ENCODE peak calls at places on chromosomes 7 and 10, in ten cellular contexts. One of them, this sample, is unnamed.
A peak's percentile ranks its signal among the peaks of the same experiment; 100 is the strongest.

GRCh38 chr10:108639010-108639409 is 1284.3 kb downstream of the XPNPEP1 start:
- DNase-seq in fibroblast of lung: no peak
- DNase-seq in HCT116: no peak
- DNase-seq in psoas muscle: no peak
- DNase-seq in IMR-90: no peak
- DNase-seq in transverse colon: no peak
- DNase-seq in body of pancreas: no peak
- DNase-seq in colonic mucosa: no peak
- DNase-seq in cardiac muscle cell: peak; percentile 0
- DNase-seq in endodermal cell: no peak
- DNase-seq in this sample: no peak

GRCh38 chr10:132282667-132283603 is 24.8 kb downstream of the STK32C start:
- DNase-seq in transverse colon: no peak
- DNase-seq in body of pancreas: no peak
- DNase-seq in cardiac muscle cell: no peak
- DNase-seq in colonic mucosa: no peak
- DNase-seq in fibroblast of lung: no peak
- DNase-seq in psoas muscle: peak; percentile 27
- DNase-seq in IMR-90: no peak
- DNase-seq in HCT116: no peak
- DNase-seq in endodermal cell: no peak
- DNase-seq in this sample: no peak

GRCh38 chr7:36441344-36442022 is 51.8 kb downstream of the ANLN start:
- DNase-seq in endodermal cell: peak; percentile 76
- DNase-seq in body of pancreas: no peak
- DNase-seq in psoas muscle: no peak
- DNase-seq in cardiac muscle cell: no peak
- DNase-seq in colonic mucosa: no peak
- DNase-seq in HCT116: no peak
- DNase-seq in IMR-90: no peak
- DNase-seq in transverse colon: no peak
- DNase-seq in fibroblast of lung: no peak
- DNase-seq in this sample: no peak

GRCh38 chr10:131670341-131670740 is 230.5 kb upstream of the PPP2R2D start:
- DNase-seq in body of pancreas: no peak
- DNase-seq in psoas muscle: no peak
- DNase-seq in transverse colon: no peak
- DNase-seq in cardiac muscle cell: no peak
- DNase-seq in IMR-90: no peak
- DNase-seq in endodermal cell: peak; percentile 69
- DNase-seq in HCT116: no peak
- DNase-seq in colonic mucosa: no peak
- DNase-seq in fibroblast of lung: no peak
- DNase-seq in this sample: no peak

GRCh38 chr10:5888352-5888751 is 1.3 kb downstream of the ANKRD16 start:
- DNase-seq in psoas muscle: no peak
- DNase-seq in HCT116: no peak
- DNase-seq in body of pancreas: peak; percentile 21
- DNase-seq in cardiac muscle cell: no peak
- DNase-seq in endodermal cell: no peak
- DNase-seq in IMR-90: peak; percentile 56
- DNase-seq in transverse colon: no peak
- DNase-seq in fibroblast of lung: peak; percentile 42
- DNase-seq in colonic mucosa: peak; percentile 27
- DNase-seq in this sample: no peak

GRCh38 chr7:2019693-2020511 is 212.8 kb downstream of the MAD1L1 start:
- DNase-seq in body of pancreas: peak; percentile 62
- DNase-seq in fibroblast of lung: peak; percentile 94
- DNase-seq in HCT116: no peak
- DNase-seq in cardiac muscle cell: no peak
- DNase-seq in endodermal cell: no peak
- DNase-seq in IMR-90: peak; percentile 97
- DNase-seq in transverse colon: peak; percentile 41
- DNase-seq in psoas muscle: peak; percentile 83
- DNase-seq in colonic mucosa: peak; percentile 47
- DNase-seq in this sample: peak; percentile 54

GRCh38 chr7:140525741-140526140 is 46.4 kb upstream of the MKRN1 start:
- DNase-seq in endodermal cell: peak; percentile 54
- DNase-seq in body of pancreas: no peak
- DNase-seq in IMR-90: no peak
- DNase-seq in cardiac muscle cell: no peak
- DNase-seq in HCT116: no peak
- DNase-seq in fibroblast of lung: peak; percentile 83
- DNase-seq in colonic mucosa: peak; percentile 77
- DNase-seq in psoas muscle: no peak
- DNase-seq in transverse colon: peak; percentile 63
- DNase-seq in this sample: peak; percentile 67

GRCh38 chr10:46530249-46531186 is 25.9 kb downstream of the GPRIN2 start:
- DNase-seq in psoas muscle: peak; percentile 10
- DNase-seq in HCT116: no peak
- DNase-seq in fibroblast of lung: peak; percentile 47
- DNase-seq in endodermal cell: no peak
- DNase-seq in cardiac muscle cell: no peak
- DNase-seq in transverse colon: peak; percentile 5
- DNase-seq in IMR-90: peak; percentile 87
- DNase-seq in body of pancreas: no peak
- DNase-seq in colonic mucosa: no peak
- DNase-seq in this sample: no peak

GRCh38 chr10:133257489-133258065 is 19.1 kb downstream of the ADAM8 start:
- DNase-seq in colonic mucosa: peak; percentile 87
- DNase-seq in cardiac muscle cell: peak; percentile 46
- DNase-seq in body of pancreas: peak; percentile 85
- DNase-seq in IMR-90: no peak
- DNase-seq in fibroblast of lung: peak; percentile 32
- DNase-seq in HCT116: no peak
- DNase-seq in psoas muscle: peak; percentile 63
- DNase-seq in endodermal cell: peak; percentile 84
- DNase-seq in transverse colon: peak; percentile 84
- DNase-seq in this sample: peak; percentile 86

GRCh38 chr7:136957391-136957790 is 88.9 kb downstream of the CHRM2 start:
- DNase-seq in body of pancreas: no peak
- DNase-seq in cardiac muscle cell: no peak
- DNase-seq in transverse colon: no peak
- DNase-seq in endodermal cell: no peak
- DNase-seq in psoas muscle: no peak
- DNase-seq in fibroblast of lung: peak; percentile 52
- DNase-seq in colonic mucosa: no peak
- DNase-seq in HCT116: no peak
- DNase-seq in IMR-90: peak; percentile 43
- DNase-seq in this sample: no peak

GRCh38 chr10:33129181-33129928 is 171.3 kb upstream of the ITGB1 start:
- DNase-seq in endodermal cell: no peak
- DNase-seq in fibroblast of lung: peak; percentile 100
- DNase-seq in transverse colon: no peak
- DNase-seq in body of pancreas: peak; percentile 54
- DNase-seq in cardiac muscle cell: no peak
- DNase-seq in HCT116: no peak
- DNase-seq in IMR-90: peak; percentile 95
- DNase-seq in colonic mucosa: no peak
- DNase-seq in psoas muscle: peak; percentile 56
- DNase-seq in this sample: no peak

GRCh38 chr10:95277201-95277570 is 13.6 kb downstream of the PDLIM1 start:
- DNase-seq in cardiac muscle cell: no peak
- DNase-seq in colonic mucosa: peak; percentile 18
- DNase-seq in body of pancreas: no peak
- DNase-seq in psoas muscle: peak; percentile 50
- DNase-seq in fibroblast of lung: no peak
- DNase-seq in HCT116: no peak
- DNase-seq in transverse colon: no peak
- DNase-seq in IMR-90: no peak
- DNase-seq in endodermal cell: no peak
- DNase-seq in this sample: no peak

GRCh38 chr10:101227765-101228681 is 1.2 kb downstream of the LBX1 start:
- DNase-seq in HCT116: no peak
- DNase-seq in endodermal cell: peak; percentile 83
- DNase-seq in transverse colon: no peak
- DNase-seq in colonic mucosa: no peak
- DNase-seq in cardiac muscle cell: peak; percentile 47
- DNase-seq in body of pancreas: no peak
- DNase-seq in fibroblast of lung: no peak
- DNase-seq in IMR-90: no peak
- DNase-seq in psoas muscle: peak; percentile 47
- DNase-seq in this sample: no peak
- H3K4me1 ChIP-seq in HCT116: no peaks in the 10 kb centered on the region
- H3K4me1 ChIP-seq in endodermal cell: peaks cover 4% of the 10 kb centered on the region
- H3K4me1 ChIP-seq in transverse colon: peaks cover 48% of the 10 kb centered on the region
- H3K4me1 ChIP-seq in colonic mucosa: peaks cover 18% of the 10 kb centered on the region
- H3K4me1 ChIP-seq in cardiac muscle cell: peaks cover 14% of the 10 kb centered on the region
- H3K4me1 ChIP-seq in body of pancreas: peaks cover 66% of the 10 kb centered on the region
- H3K4me1 ChIP-seq in fibroblast of lung: no peaks in the 10 kb centered on the region
- H3K4me1 ChIP-seq in IMR-90: no peaks in the 10 kb centered on the region
- H3K4me1 ChIP-seq in psoas muscle: peaks cover 21% of the 10 kb centered on the region
- H3K4me1 ChIP-seq in this sample: peaks cover 31% of the 10 kb centered on the region

DNA sequence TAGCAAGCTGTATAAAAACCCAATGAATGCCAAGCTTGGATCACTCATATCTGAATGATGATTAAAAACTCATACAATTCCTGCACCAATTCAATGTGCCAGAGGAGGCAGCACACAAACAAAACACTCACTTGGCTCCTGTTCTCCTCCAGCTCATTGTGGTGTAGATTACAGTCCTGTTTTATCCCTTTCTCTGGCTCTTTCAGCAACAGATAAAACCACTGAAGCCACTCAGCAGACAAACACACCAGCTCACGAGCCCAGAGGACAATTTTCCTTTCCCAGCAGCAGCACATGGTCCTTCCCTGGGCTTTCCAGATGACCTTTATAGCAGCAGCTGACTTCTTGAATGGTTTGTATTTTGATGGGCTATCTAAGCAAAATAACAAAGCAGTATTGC is 107.3 kb upstream of the STARD3NL start:
- DNase-seq in IMR-90: peak; percentile 0
- DNase-seq in HCT116: peak; percentile 6
- DNase-seq in fibroblast of lung: peak; percentile 27
- DNase-seq in body of pancreas: peak; percentile 13
- DNase-seq in colonic mucosa: no peak
- DNase-seq in cardiac muscle cell: peak; percentile 59
- DNase-seq in endodermal cell: peak; percentile 57
- DNase-seq in psoas muscle: no peak
- DNase-seq in transverse colon: no peak
- DNase-seq in this sample: no peak
- TF ChIP-seq CTCF in IMR-90: peak; percentile 23
- TF ChIP-seq CTCF in HCT116: peak; percentile 64
- TF ChIP-seq CTCF in fibroblast of lung: peak; percentile 31
- TF ChIP-seq CTCF in body of pancreas: peak; percentile 36
- TF ChIP-seq CTCF in colonic mucosa: peak; percentile 39
- TF ChIP-seq CTCF in cardiac muscle cell: peak; percentile 60
- TF ChIP-seq CTCF in endodermal cell: peak; percentile 74
- TF ChIP-seq CTCF in psoas muscle: peak; percentile 32
- TF ChIP-seq CTCF in transverse colon: peak; percentile 22
- TF ChIP-seq CTCF in this sample: no peak

DNA sequence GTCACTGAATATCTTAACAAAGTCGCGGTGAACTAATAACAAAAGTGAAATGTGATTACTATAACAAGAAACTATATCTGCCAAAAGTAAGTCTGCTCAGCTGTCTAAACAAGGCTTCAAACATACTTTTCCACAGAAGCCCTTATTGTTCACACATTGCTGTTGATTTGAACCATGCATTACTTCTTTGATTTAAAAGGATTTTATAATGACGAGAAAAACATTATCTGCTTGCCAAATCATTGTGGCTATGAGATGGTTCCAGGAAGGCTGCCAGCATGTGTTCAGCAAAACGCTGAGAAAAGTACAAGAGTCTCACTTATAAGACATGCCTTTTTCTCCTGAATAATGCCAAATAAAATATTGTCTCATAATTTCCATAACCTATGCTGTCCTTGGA is 24.4 kb downstream of the RNF133 start:
- DNase-seq in endodermal cell: no peak
- DNase-seq in transverse colon: no peak
- DNase-seq in fibroblast of lung: peak; percentile 87
- DNase-seq in colonic mucosa: no peak
- DNase-seq in HCT116: no peak
- DNase-seq in IMR-90: no peak
- DNase-seq in cardiac muscle cell: no peak
- DNase-seq in psoas muscle: no peak
- DNase-seq in body of pancreas: peak; percentile 50
- DNase-seq in this sample: no peak
- H3K4me3 ChIP-seq in endodermal cell: no peak overlapping the region
- H3K4me3 ChIP-seq in transverse colon: no peak overlapping the region
- H3K4me3 ChIP-seq in fibroblast of lung: peak overlapping the region; percentile 20
- H3K4me3 ChIP-seq in colonic mucosa: no peak overlapping the region
- H3K4me3 ChIP-seq in HCT116: no peak overlapping the region
- H3K4me3 ChIP-seq in IMR-90: no peak overlapping the region
- H3K4me3 ChIP-seq in cardiac muscle cell: no peak overlapping the region
- H3K4me3 ChIP-seq in psoas muscle: no peak overlapping the region
- H3K4me3 ChIP-seq in body of pancreas: no peak overlapping the region
- H3K4me3 ChIP-seq in this sample: no peak overlapping the region

GRCh38 chr10:11573497-11573896 is 38.0 kb downstream of the USP6NL start:
- DNase-seq in body of pancreas: peak; percentile 14
- DNase-seq in psoas muscle: no peak
- DNase-seq in IMR-90: peak; percentile 63
- DNase-seq in colonic mucosa: no peak
- DNase-seq in HCT116: no peak
- DNase-seq in transverse colon: no peak
- DNase-seq in endodermal cell: no peak
- DNase-seq in fibroblast of lung: peak; percentile 45
- DNase-seq in cardiac muscle cell: peak; percentile 11
- DNase-seq in this sample: no peak

GRCh38 chr10:11570751-11571150 is 40.7 kb downstream of the USP6NL start:
- DNase-seq in body of pancreas: no peak
- DNase-seq in psoas muscle: no peak
- DNase-seq in IMR-90: no peak
- DNase-seq in HCT116: no peak
- DNase-seq in fibroblast of lung: no peak
- DNase-seq in colonic mucosa: no peak
- DNase-seq in endodermal cell: no peak
- DNase-seq in cardiac muscle cell: no peak
- DNase-seq in transverse colon: no peak
- DNase-seq in this sample: no peak

GRCh38 chr10:11562888-11563287 is 48.6 kb downstream of the USP6NL start:
- DNase-seq in body of pancreas: no peak
- DNase-seq in transverse colon: no peak
- DNase-seq in colonic mucosa: no peak
- DNase-seq in endodermal cell: no peak
- DNase-seq in psoas muscle: no peak
- DNase-seq in HCT116: no peak
- DNase-seq in cardiac muscle cell: no peak
- DNase-seq in IMR-90: no peak
- DNase-seq in fibroblast of lung: no peak
- DNase-seq in this sample: no peak

GRCh38 chr10:11563936-11564335 is 47.5 kb downstream of the USP6NL start:
- DNase-seq in endodermal cell: no peak
- DNase-seq in transverse colon: no peak
- DNase-seq in IMR-90: no peak
- DNase-seq in psoas muscle: no peak
- DNase-seq in HCT116: no peak
- DNase-seq in body of pancreas: no peak
- DNase-seq in colonic mucosa: no peak
- DNase-seq in cardiac muscle cell: no peak
- DNase-seq in fibroblast of lung: peak; percentile 25
- DNase-seq in this sample: no peak

DNA sequence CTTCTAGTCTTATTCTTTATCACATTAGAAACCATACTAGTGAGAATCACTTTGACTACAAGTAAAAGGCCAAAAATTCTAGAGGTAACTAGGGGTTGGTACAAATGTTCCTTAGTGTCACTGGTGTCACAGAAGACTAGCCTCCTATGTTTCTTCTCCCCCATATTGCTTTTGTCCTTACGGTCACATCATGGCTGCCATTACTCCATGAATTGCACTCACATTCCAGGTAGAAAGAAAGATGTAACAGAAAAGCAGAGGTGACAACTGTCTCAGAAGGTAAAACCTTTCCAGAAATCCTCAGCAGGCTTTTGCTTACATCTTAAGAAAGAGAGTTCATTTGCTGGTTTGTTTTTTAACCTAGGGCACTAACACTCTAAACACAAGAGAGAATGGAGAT is 42.9 kb downstream of the USP6NL start:
- DNase-seq in colonic mucosa: no peak
- DNase-seq in cardiac muscle cell: no peak
- DNase-seq in fibroblast of lung: no peak
- DNase-seq in endodermal cell: no peak
- DNase-seq in transverse colon: no peak
- DNase-seq in IMR-90: no peak
- DNase-seq in psoas muscle: no peak
- DNase-seq in HCT116: no peak
- DNase-seq in body of pancreas: no peak
- DNase-seq in this sample: no peak
- H3K4me1 ChIP-seq in colonic mucosa: no peaks in the 10 kb centered on the region
- H3K4me1 ChIP-seq in cardiac muscle cell: peaks cover 3% of the 10 kb centered on the region
- H3K4me1 ChIP-seq in fibroblast of lung: no peaks in the 10 kb centered on the region
- H3K4me1 ChIP-seq in endodermal cell: peaks cover 7% of the 10 kb centered on the region
- H3K4me1 ChIP-seq in transverse colon: no peaks in the 10 kb centered on the region
- H3K4me1 ChIP-seq in IMR-90: no peaks in the 10 kb centered on the region
- H3K4me1 ChIP-seq in psoas muscle: no peaks in the 10 kb centered on the region
- H3K4me1 ChIP-seq in HCT116: no peaks in the 10 kb centered on the region
- H3K4me1 ChIP-seq in body of pancreas: peaks cover 20% of the 10 kb centered on the region
- H3K4me1 ChIP-seq in this sample: no peaks in the 10 kb centered on the region

This sample was measured in mucosa of descending colon.